ENCODE peak calls at places on chromosomes 11 and 22, in ten cellular contexts. I, K, Q, H, F, E, N, M, Y and L are unnamed samples.

GRCh38 chr11:47215366-47215925 is 672 bp downstream of the DDB2 start:
- DNase-seq in Q (no peak), Y (no peak), I (peak), H (peak), E (peak), K (no peak), N (no peak), M (no peak), F (no peak), L (no peak)

GRCh38 chr11:86047275-86047991 is 21.5 kb downstream of the PICALM start:
- DNase-seq in I (peak), Y (no peak), M (peak), Q (no peak), H (no peak), K (no peak), N (no peak), E (peak), F (no peak), L (no peak)

GRCh38 chr11:84384637-84385227 is 1098.6 kb upstream of the CCDC90B start:
- DNase-seq in F (peak), E (peak), H (peak), K (no peak), Y (no peak), I (peak), M (peak), N (peak), Q (peak), L (no peak)

GRCh38 chr11:134527382-134528243 is 115.6 kb upstream of the B3GAT1 start:
- DNase-seq in F (peak), E (no peak), M (no peak), N (no peak), K (no peak), Q (no peak), H (peak), I (no peak), Y (peak), L (peak)

GRCh38 chr11:130999992-131000770 is 83.9 kb upstream of the SNX19 start:
- DNase-seq in M (peak), N (no peak), K (peak), E (peak), H (no peak), Y (no peak), Q (no peak), F (no peak), I (peak), L (no peak)

GRCh38 chr22:26610072-26610958 is 7.5 kb downstream of the CRYBB1 start:
- DNase-seq in N (no peak), K (no peak), M (peak), E (peak), Q (peak), F (no peak), H (peak), I (peak), Y (no peak), L (no peak)

GRCh38 chr11:111612211-111612610 is 10.0 kb downstream of the SIK2 start:
- DNase-seq in K (no peak), H (no peak), E (peak), Q (no peak), F (no peak), Y (no peak), I (no peak), M (peak), N (no peak), L (no peak)

GRCh38 chr22:47128216-47129215 is 366.1 kb downstream of the TBC1D22A start:
- DNase-seq in F (no peak), K (no peak), Q (no peak), Y (peak), I (no peak), E (no peak), M (no peak), H (no peak), N (no peak), L (no peak)

GRCh38 chr22:49871482-49871881 is 17.8 kb downstream of the ZBED4 start:
- DNase-seq in E (no peak), M (no peak), H (no peak), I (peak), F (no peak), N (no peak), Y (no peak), Q (no peak), K (peak), L (no peak)

GRCh38 chr22:24333301-24333700 is 62.7 kb downstream of the SPECC1L start:
- DNase-seq in M (peak), I (peak), F (no peak), N (no peak), E (peak), Y (no peak), Q (no peak), H (no peak), K (peak), L (no peak)

GRCh38 chr22:27995801-27996528 is 76.9 kb upstream of the PITPNB start:
- DNase-seq in E (no peak), H (no peak), M (no peak), Y (peak), N (no peak), I (peak), K (no peak), F (no peak), Q (no peak), L (no peak)

GRCh38 chr11:20112291-20113146 is 47.8 kb downstream of the DBX1 start:
- DNase-seq in F (peak), M (peak), Y (peak), H (peak), K (peak), I (peak), E (peak), N (peak), Q (no peak), L (peak)

GRCh38 chr11:112355726-112356125 is 95.1 kb upstream of the PLET1 start:
- DNase-seq in K (peak), Y (peak), M (peak), F (no peak), Q (no peak), I (peak), E (peak), N (no peak), H (peak), L (no peak)

GRCh38 chr22:41110968-41111367 is 18.6 kb downstream of the EP300 start:
- DNase-seq in I (no peak), E (no peak), K (no peak), M (no peak), Q (no peak), F (no peak), N (no peak), H (no peak), Y (no peak), L (no peak)

GRCh38 chr22:50677493-50678217 is 5.0 kb downstream of the SHANK3 start:
- DNase-seq in F (no peak), Q (no peak), K (no peak), Y (no peak), H (no peak), I (no peak), N (no peak), E (no peak), M (no peak), L (no peak)

GRCh38 chr11:11640152-11640551 is 18.3 kb upstream of the GALNT18 start:
- DNase-seq in F (no peak), I (no peak), N (no peak), K (no peak), M (no peak), Y (no peak), H (no peak), Q (no peak), E (no peak), L (no peak)

GRCh38 chr22:41598081-41598480 is 8.4 kb upstream of the PMM1 start:
- DNase-seq in E (peak), H (no peak), K (no peak), N (no peak), I (peak), Q (no peak), F (no peak), Y (peak), M (peak), L (no peak)

GRCh38 chr11:10742460-10743208 is 8.4 kb upstream of the CTR9 start:
- DNase-seq in Q (peak), Y (no peak), M (peak), H (peak), E (peak), N (no peak), I (peak), F (no peak), K (no peak), L (no peak)

GRCh38 chr11:17923213-17923612 is 89.6 kb downstream of the SERGEF start:
- DNase-seq in M (peak), F (no peak), Y (no peak), H (no peak), Q (no peak), N (no peak), K (no peak), E (peak), I (no peak), L (no peak)

GRCh38 chr11:61890536-61891330 is 612 bp downstream of the FADS3 start:
- DNase-seq in Q (no peak), M (peak), H (peak), K (no peak), Y (peak), F (no peak), E (peak), N (peak), I (peak), L (peak)

GRCh38 chr11:61454520-61454919 is 24.6 kb downstream of the SDHAF2 start:
- DNase-seq in M (no peak), Y (no peak), N (no peak), E (no peak), Q (no peak), F (no peak), I (no peak), H (no peak), K (no peak), L (no peak)

GRCh38 chr11:119029340-119030028 is 1.2 kb downstream of the SLC37A4 start:
- DNase-seq in F (peak), I (peak), H (peak), N (peak), Q (no peak), E (no peak), K (no peak), Y (no peak), M (no peak), L (no peak)

GRCh38 chr11:119030029-119030328 is 698 bp downstream of the SLC37A4 start:
- DNase-seq in N (no peak), K (no peak), M (no peak), I (no peak), Y (no peak), Q (no peak), H (no peak), F (no peak), E (no peak), L (no peak)

GRCh38 chr11:119027561-119028345 is 2.9 kb downstream of the SLC37A4 start:
- DNase-seq in F (no peak), E (no peak), N (no peak), H (no peak), M (no peak), K (no peak), I (no peak), Q (no peak), Y (no peak), L (no peak)

GRCh38 chr11:119029069-119029339 is 1.7 kb downstream of the SLC37A4 start:
- DNase-seq in Q (no peak), N (no peak), M (no peak), K (no peak), F (no peak), H (no peak), Y (no peak), I (no peak), E (no peak), L (no peak)

DNA sequence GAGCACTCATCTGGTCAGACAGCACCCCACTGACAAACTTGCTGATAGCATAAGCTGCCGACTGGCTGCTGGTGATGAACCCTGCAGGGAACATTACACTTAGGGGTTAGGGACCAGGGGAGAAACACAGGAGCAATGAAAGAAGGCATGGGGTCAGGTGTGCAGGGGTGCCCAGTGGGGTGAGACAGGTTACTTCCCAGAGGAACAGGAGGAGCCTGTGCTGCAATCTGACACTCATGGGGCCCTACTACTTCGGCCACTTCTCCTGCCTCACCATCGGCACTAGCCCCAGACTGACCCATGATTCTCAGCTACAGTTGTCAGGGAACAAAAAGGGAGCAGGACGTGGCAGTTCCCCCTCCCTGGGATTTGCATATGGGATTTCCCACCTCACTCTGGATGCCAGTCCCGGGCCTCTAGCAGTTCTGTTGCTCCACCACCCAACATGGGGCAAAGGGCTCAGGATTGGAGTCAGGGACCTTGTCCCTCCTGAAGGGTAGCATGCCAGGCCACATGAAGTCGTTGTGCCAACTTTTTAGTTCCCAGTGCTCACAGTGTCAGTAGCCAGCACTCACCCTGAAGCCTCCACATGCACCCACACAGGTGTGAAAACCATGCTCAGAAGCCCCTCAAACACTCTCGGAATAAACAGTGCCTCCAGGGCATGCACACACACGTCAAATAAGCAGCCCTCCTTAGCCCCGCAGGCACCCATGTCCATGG is 2.2 kb downstream of the SLC37A4 start:
- DNase-seq in K (no peak), M (no peak), F (no peak), N (no peak), Q (no peak), Y (no peak), I (no peak), H (no peak), E (no peak), L (no peak)
- H3K4me3 ChIP-seq in K (no peak), M (no peak), F (peak), N (no peak), Q (no peak), Y (no peak), I (peak), H (peak), E (no peak), L (no peak)

DNA sequence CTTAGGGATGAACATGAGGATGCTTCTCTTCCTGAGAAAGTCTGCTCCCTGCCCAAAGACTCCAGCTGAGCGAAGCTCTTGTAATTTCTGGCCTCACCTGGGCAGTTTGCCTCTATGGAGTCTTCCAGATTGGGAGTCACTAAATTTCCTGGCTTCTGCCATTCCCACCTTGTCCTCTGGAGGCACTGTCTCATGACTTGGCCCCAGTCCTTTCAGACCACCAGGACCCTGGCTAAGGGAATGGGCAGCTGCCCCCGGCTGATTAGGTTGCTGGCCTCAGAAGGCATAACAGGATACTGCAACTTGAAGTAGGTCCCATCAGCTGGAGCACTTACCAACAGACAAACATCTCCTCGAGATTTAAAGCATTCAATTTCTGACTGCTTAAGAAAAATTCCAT is 128.1 kb upstream of the SPON1 start:
- DNase-seq in Q (no peak), E (no peak), F (no peak), N (no peak), H (no peak), Y (no peak), I (peak), K (no peak), M (no peak), L (no peak)
- TF ChIP-seq CTCF in Q (no peak), E (peak), F (no peak), N (no peak), H (no peak), Y (no peak), I (peak), K (peak), M (peak), L (no peak)

GRCh38 chr22:17796695-17797094 is 22.4 kb upstream of the BID start:
- DNase-seq in F (no peak), K (no peak), H (no peak), M (no peak), E (no peak), Q (no peak), Y (no peak), N (no peak), I (no peak), L (no peak)
- H3K4me3 ChIP-seq in F (no peak), K (no peak), H (no peak), M (no peak), E (no peak), Q (no peak), Y (no peak), N (no peak), I (no peak), L (no peak)

GRCh38 chr11:6473481-6474422 is at the start of gene TRIM3:
- DNase-seq in H (peak), F (peak), M (peak), N (peak), I (peak), Q (peak), K (peak), Y (peak), E (peak), L (peak)
- TF ChIP-seq CTCF in H (no peak), F (no peak), M (peak), N (no peak), I (peak), Q (no peak), K (peak), Y (peak), E (peak), L (no peak)

DNA sequence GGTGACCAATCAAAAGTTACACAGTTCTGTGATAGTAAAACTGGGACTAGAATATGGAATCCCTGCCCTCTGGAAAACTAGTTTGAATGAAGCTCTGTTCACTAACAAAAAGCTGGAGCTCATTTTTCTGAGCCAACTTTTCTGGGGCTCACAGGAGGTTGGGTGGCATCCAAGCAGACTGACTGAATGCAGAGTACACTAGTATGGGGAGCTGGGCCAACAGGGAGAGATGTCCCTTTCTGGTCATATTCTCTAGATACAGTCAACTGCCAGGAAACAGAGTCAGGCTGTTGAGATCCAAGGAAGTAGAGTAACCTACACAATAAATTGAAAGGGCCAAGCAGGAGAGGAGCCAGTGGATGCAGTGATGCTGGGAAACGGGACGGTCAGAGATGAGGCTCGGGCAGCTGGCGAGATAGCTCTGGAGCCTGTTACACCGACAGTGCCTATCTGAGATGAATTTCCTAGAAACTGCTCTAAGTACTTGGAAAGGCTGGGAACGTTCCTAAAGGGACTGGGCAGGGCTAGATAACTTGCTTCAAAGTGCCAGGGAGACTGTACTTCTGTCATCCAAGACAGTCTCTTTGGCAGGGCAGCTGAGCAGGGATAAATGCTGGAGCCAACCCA is 71.1 kb downstream of the LARGE2 start:
- DNase-seq in M (peak), I (no peak), N (no peak), K (no peak), Y (no peak), H (peak), F (no peak), Q (no peak), E (peak), L (no peak)
- H3K4me3 ChIP-seq in M (no peak), I (no peak), N (no peak), K (no peak), Y (no peak), H (no peak), F (no peak), Q (no peak), E (no peak), L (no peak)